ENCODE peak calls at places on chromosomes 12 and 14, in six cellular contexts. P, R, N, K, G and T are unnamed samples.

GRCh38 chr12:102300824-102301461 is 103.3 kb upstream of the PMCH start:
- DNase-seq in P (no peak), R (peak; percentile 38), N (peak; percentile 28), K (peak; percentile 42), G (peak; percentile 41), T (peak; percentile 13)

GRCh38 chr14:76599556-76599955 is 161.7 kb upstream of the VASH1 start:
- DNase-seq in P (no peak), R (no peak), N (no peak), K (no peak), G (no peak), T (no peak)

GRCh38 chr14:45065951-45066350 is 18.0 kb upstream of the PRPF39 start:
- DNase-seq in P (no peak), R (no peak), N (no peak), K (no peak), G (no peak), T (no peak)

GRCh38 chr14:102910442-102910841 is 12.0 kb upstream of the AMN start:
- DNase-seq in P (no peak), R (no peak), N (no peak), K (no peak), G (no peak), T (no peak)

GRCh38 chr12:92288533-92288932 is 142.9 kb upstream of the BTG1 start:
- DNase-seq in P (no peak), R (no peak), N (no peak), K (no peak), G (no peak), T (no peak)

GRCh38 chr12:45974171-45974719 is 16.1 kb downstream of the SCAF11 start:
- DNase-seq in P (no peak), R (no peak), N (no peak), K (no peak), G (no peak), T (no peak)

GRCh38 chr14:93532550-93532949 is 101.8 kb downstream of the UNC79 start:
- DNase-seq in P (no peak), R (no peak), N (no peak), K (no peak), G (no peak), T (no peak)

GRCh38 chr14:106163316-106163715 is 636.9 kb downstream of the TMEM121 start:
- DNase-seq in P (no peak), R (no peak), N (no peak), K (no peak), G (no peak), T (no peak)

GRCh38 chr12:120462099-120462640 is 7.4 kb downstream of the SRSF9 start:
- DNase-seq in P (no peak), R (no peak), N (no peak), K (no peak), G (no peak), T (no peak)

GRCh38 chr12:78095623-78096022 is 264.9 kb downstream of the NAV3 start:
- DNase-seq in P (no peak), R (no peak), N (no peak), K (no peak), G (no peak), T (no peak)

GRCh38 chr12:82057770-82058169 is 298.6 kb upstream of the PPFIA2 start:
- DNase-seq in P (no peak), R (no peak), N (no peak), K (peak; percentile 12), G (no peak), T (no peak)

GRCh38 chr14:89214221-89214965 is 202.6 kb downstream of the FOXN3 start:
- DNase-seq in P (no peak), R (no peak), N (no peak), K (peak; percentile 46), G (no peak), T (no peak)

GRCh38 chr12:95790025-95790911 is at the start of gene NTN4:
- DNase-seq in P (peak; percentile 19), R (peak; percentile 83), N (no peak), K (peak; percentile 41), G (peak; percentile 59), T (peak; percentile 26)

GRCh38 chr12:102769323-102769916 is 147.6 kb downstream of the PAH start:
- DNase-seq in P (peak; percentile 56), R (peak; percentile 76), N (peak; percentile 11), K (peak; percentile 57), G (peak; percentile 55), T (peak; percentile 44)

GRCh38 chr12:15472036-15472435 is 149.7 kb downstream of the PTPRO start:
- DNase-seq in P (no peak), R (no peak), N (no peak), K (no peak), G (no peak), T (no peak)

GRCh38 chr12:27133022-27133590 is 50.7 kb upstream of the C12orf71 start:
- DNase-seq in P (no peak), R (no peak), N (no peak), K (no peak), G (no peak), T (no peak)

GRCh38 chr14:103259801-103260628 is 74.0 kb upstream of the EIF5 start:
- DNase-seq in P (no peak), R (no peak), N (no peak), K (no peak), G (no peak), T (no peak)

GRCh38 chr14:68974759-68975347 is 4.2 kb downstream of the ACTN1 start:
- DNase-seq in P (no peak), R (no peak), N (no peak), K (no peak), G (no peak), T (no peak)

GRCh38 chr12:123019841-123020138 is 39.3 kb downstream of the ARL6IP4 start:
- DNase-seq in P (no peak), R (no peak), N (no peak), K (no peak), G (no peak), T (no peak)

GRCh38 chr12:78865297-78865955 is 852 bp downstream of the SYT1 start:
- DNase-seq in P (no peak), R (peak; percentile 5), N (no peak), K (no peak), G (no peak), T (no peak)

GRCh38 chr12:109436181-109436546 is 40.9 kb downstream of the KCTD10 start:
- DNase-seq in P (no peak), R (peak; percentile 53), N (no peak), K (no peak), G (no peak), T (no peak)

GRCh38 chr12:53820503-53820902 is 68.7 kb upstream of the CISTR start:
- DNase-seq in P (peak; percentile 62), R (peak; percentile 76), N (no peak), K (no peak), G (no peak), T (no peak)

GRCh38 chr12:62581288-62582064 is 114.8 kb downstream of the MON2 start:
- DNase-seq in P (peak; percentile 58), R (peak; percentile 73), N (no peak), K (peak; percentile 72), G (peak; percentile 48), T (no peak)

GRCh38 chr12:53068811-53069585 is 10.2 kb downstream of the SPRYD3 start:
- DNase-seq in P (no peak), R (peak; percentile 28), N (no peak), K (no peak), G (no peak), T (no peak)

GRCh38 chr14:96627811-96628775 is 125.9 kb downstream of the PAPOLA start:
- DNase-seq in P (no peak), R (no peak), N (no peak), K (no peak), G (no peak), T (no peak)

GRCh38 chr14:56949828-56950227 is 139.5 kb upstream of the OTX2 start:
- DNase-seq in P (no peak), R (no peak), N (no peak), K (no peak), G (no peak), T (no peak)

GRCh38 chr12:110578522-110579238 is 4.4 kb downstream of the PPTC7 start:
- DNase-seq in P (no peak), R (no peak), N (no peak), K (no peak), G (no peak), T (no peak)

GRCh38 chr12:87779858-87780498 is 249.2 kb downstream of the C12orf50 start:
- DNase-seq in P (no peak), R (no peak), N (no peak), K (no peak), G (no peak), T (no peak)

GRCh38 chr14:102481791-102482238 is 27.8 kb downstream of the ANKRD9 start:
- DNase-seq in P (peak; percentile 30), R (no peak), N (no peak), K (no peak), G (no peak), T (no peak)

GRCh38 chr12:10737249-10737648 is 14.1 kb upstream of the YBX3 start:
- DNase-seq in P (no peak), R (no peak), N (no peak), K (no peak), G (no peak), T (no peak)

GRCh38 chr14:103550451-103551337 is 11.8 kb downstream of the BAG5 start:
- DNase-seq in P (no peak), R (no peak), N (no peak), K (no peak), G (no peak), T (no peak)

GRCh38 chr12:118126119-118126757 is 9.7 kb upstream of the PEBP1 start:
- DNase-seq in P (no peak), R (no peak), N (no peak), K (no peak), G (no peak), T (no peak)

GRCh38 chr12:125193798-125194562 is 128.7 kb downstream of the AACS start:
- DNase-seq in P (peak; percentile 50), R (peak; percentile 80), N (no peak), K (peak; percentile 37), G (no peak), T (no peak)

GRCh38 chr12:21526053-21526452 is at the start of gene SPX:
- DNase-seq in P (peak; percentile 15), R (peak; percentile 46), N (no peak), K (no peak), G (no peak), T (no peak)

GRCh38 chr12:107369679-107370078 is 276.3 kb upstream of the CRY1 start:
- DNase-seq in P (no peak), R (no peak), N (peak; percentile 62), K (no peak), G (no peak), T (peak; percentile 65)